ENCODE peak calls at places on chromosomes 7 and 10, in five cellular contexts. Y is upper lobe of right lung; D is effector memory CD4-positive, alpha-beta T cell; C is right cardiac atrium; Q is CD8-positive, alpha-beta memory T cell. X is an unnamed sample. For H3K4me1, the result is how much of the 10 kb centered on the place peaks cover.

GRCh38 chr7:154503962-154504550 is 451.9 kb downstream of the DPP6 start:
- DNase-seq in Y (no peak), D (no peak), C (no peak), Q (no peak), X (no peak)

GRCh38 chr7:137882261-137882668 is 35.5 kb upstream of the DGKI start:
- DNase-seq in Y (no peak), D (no peak), C (peak), Q (no peak), X (peak)

GRCh38 chr7:68507644-68508043 is 1090.6 kb upstream of the AUTS2 start:
- DNase-seq in Y (no peak), D (no peak), C (no peak), Q (no peak), X (no peak)

GRCh38 chr7:112161253-112162160 is 44.7 kb downstream of the DOCK4 start:
- DNase-seq in Y (no peak), D (no peak), C (no peak), Q (no peak), X (no peak)

GRCh38 chr7:135659159-135659837 is 3.0 kb upstream of the STMP1 start:
- DNase-seq in Y (no peak), D (no peak), C (no peak), Q (no peak), X (no peak)

GRCh38 chr7:126856691-126857291 is 395.9 kb downstream of the GRM8 start:
- DNase-seq in Y (no peak), D (no peak), C (no peak), Q (no peak), X (no peak)

GRCh38 chr10:132369636-132370185 is 27.3 kb upstream of the PWWP2B start:
- DNase-seq in Y (peak), D (no peak), C (no peak), Q (no peak), X (no peak)

GRCh38 chr7:86876132-86876531 is 183.3 kb downstream of the ELAPOR2 start:
- DNase-seq in Y (no peak), D (no peak), C (no peak), Q (no peak), X (no peak)

GRCh38 chr7:24158976-24159375 is 125.0 kb upstream of the NPY start:
- DNase-seq in Y (no peak), D (no peak), C (no peak), Q (no peak), X (no peak)

GRCh38 chr10:63072951-63073350 is 60.2 kb upstream of the NRBF2 start:
- DNase-seq in Y (no peak), D (no peak), C (no peak), Q (no peak), X (no peak)

GRCh38 chr7:72310301-72310700 is 101.8 kb downstream of the CALN1 start:
- DNase-seq in Y (no peak), D (no peak), C (no peak), Q (no peak), X (no peak)

GRCh38 chr10:124197301-124198148 is 104.1 kb upstream of the CHST15 start:
- DNase-seq in Y (no peak), D (no peak), C (no peak), Q (no peak), X (peak)

GRCh38 chr10:62815373-62816111 is 624 bp downstream of the EGR2 start:
- DNase-seq in Y (peak), D (no peak), C (no peak), Q (no peak), X (no peak)

GRCh38 chr7:104967088-104967487 is 46.9 kb upstream of the KMT2E start:
- DNase-seq in Y (no peak), D (no peak), C (no peak), Q (no peak), X (no peak)

GRCh38 chr7:127708788-127709187 is 56.8 kb downstream of the SND1 start:
- DNase-seq in Y (no peak), D (peak), C (peak), Q (peak), X (peak)

GRCh38 chr7:23184709-23185354 is 3.0 kb downstream of the NUP42 start:
- DNase-seq in Y (no peak), D (no peak), C (no peak), Q (no peak), X (no peak)

GRCh38 chr10:124063736-124064135 is 29.7 kb downstream of the CHST15 start:
- DNase-seq in Y (no peak), D (no peak), C (no peak), Q (no peak), X (no peak)

GRCh38 chr10:46229144-46229563 is 57.6 kb upstream of the ANTXRL start:
- DNase-seq in Y (peak), D (no peak), C (no peak), Q (no peak), X (no peak)

GRCh38 chr10:7410800-7411670 is at the start of gene SFMBT2:
- DNase-seq in Y (peak), D (peak), C (peak), Q (peak), X (peak)

GRCh38 chr7:100389437-100390088 is 16.3 kb downstream of the PILRA start:
- DNase-seq in Y (no peak), D (no peak), C (no peak), Q (no peak), X (no peak)

GRCh38 chr7:47444376-47445098 is 137.4 kb downstream of the TNS3 start:
- DNase-seq in Y (peak), D (no peak), C (no peak), Q (no peak), X (peak)

GRCh38 chr10:44723654-44724053 is 187.5 kb upstream of the TMEM72 start:
- DNase-seq in Y (no peak), D (no peak), C (peak), Q (no peak), X (peak)

GRCh38 chr7:77454802-77455201 is 38.7 kb upstream of the GSAP start:
- DNase-seq in Y (no peak), D (no peak), C (no peak), Q (no peak), X (no peak)

GRCh38 chr7:22802426-22802825 is 20.2 kb downstream of the TOMM7 start:
- DNase-seq in Y (no peak), D (no peak), C (no peak), Q (no peak), X (no peak)

GRCh38 chr7:95430864-95431263 is 4.0 kb downstream of the PON2 start:
- DNase-seq in Y (no peak), D (no peak), C (no peak), Q (no peak), X (no peak)

GRCh38 chr7:116544488-116544887 is 19.7 kb downstream of the CAV1 start:
- DNase-seq in Y (no peak), D (no peak), C (no peak), Q (no peak), X (no peak)

GRCh38 chr7:116547347-116547746 is 22.5 kb downstream of the CAV1 start:
- DNase-seq in Y (no peak), D (no peak), C (no peak), Q (no peak), X (no peak)

GRCh38 chr7:116545411-116545993 is 20.7 kb downstream of the CAV1 start:
- DNase-seq in Y (no peak), D (no peak), C (no peak), Q (no peak), X (no peak)

GRCh38 chr7:116546916-116547315 is 22.1 kb downstream of the CAV1 start:
- DNase-seq in Y (no peak), D (no peak), C (no peak), Q (no peak), X (no peak)

DNA sequence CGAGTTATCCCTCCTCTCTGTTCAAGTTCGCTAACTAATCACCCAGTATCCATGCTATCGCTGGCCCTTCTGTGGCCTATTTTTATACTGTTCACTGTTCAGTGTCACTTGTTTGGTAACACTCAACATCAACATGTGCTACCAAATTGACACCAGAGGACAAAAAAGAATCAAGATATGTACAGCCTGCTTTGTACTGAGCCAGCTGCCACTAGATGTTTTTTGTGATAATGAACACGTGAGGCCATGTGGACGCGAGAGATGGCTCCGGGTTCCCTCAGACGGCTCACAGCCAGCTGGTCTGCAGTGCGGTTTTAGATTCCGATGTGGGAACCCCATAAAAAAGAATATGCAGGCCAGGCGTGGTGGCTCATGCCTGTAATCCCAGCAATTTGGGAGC is 21.2 kb downstream of the CAV1 start:
- DNase-seq in Y (no peak), D (no peak), C (no peak), Q (no peak), X (no peak)
- H3K4me1 ChIP-seq in Y (under half), D (under half), C (under half), Q (under half), X (under half)

GRCh38 chr7:64320547-64321495 is 7.1 kb downstream of the ZNF736 start:
- DNase-seq in Y (no peak), D (no peak), C (no peak), Q (no peak), X (no peak)
- H3K27ac ChIP-seq in Y (no peak), D (no peak), C (no peak), Q (no peak), X (no peak)

GRCh38 chr7:20507157-20507556 is 108.3 kb upstream of the ABCB5 start:
- DNase-seq in Y (no peak), D (no peak), C (no peak), Q (no peak), X (no peak)
- H3K4me1 ChIP-seq in Y (under half), D (under half), C (under half), Q (under half), X (under half)

GRCh38 chr7:50771120-50772002 is 11.3 kb downstream of the GRB10 start:
- DNase-seq in Y (no peak), D (no peak), C (no peak), Q (no peak), X (no peak)
- H3K27ac ChIP-seq in Y (no peak), D (no peak), C (peak), Q (no peak), X (no peak)

GRCh38 chr10:111705026-111705425 is 478.5 kb downstream of the GPAM start:
- DNase-seq in Y (no peak), D (no peak), C (no peak), Q (no peak), X (no peak)

GRCh38 chr10:111706331-111706730 is 477.2 kb downstream of the GPAM start:
- DNase-seq in Y (no peak), D (no peak), C (no peak), Q (no peak), X (no peak)

GRCh38 chr10:111707066-111707465 is 476.5 kb downstream of the GPAM start:
- DNase-seq in Y (no peak), D (no peak), C (no peak), Q (no peak), X (no peak)

DNA sequence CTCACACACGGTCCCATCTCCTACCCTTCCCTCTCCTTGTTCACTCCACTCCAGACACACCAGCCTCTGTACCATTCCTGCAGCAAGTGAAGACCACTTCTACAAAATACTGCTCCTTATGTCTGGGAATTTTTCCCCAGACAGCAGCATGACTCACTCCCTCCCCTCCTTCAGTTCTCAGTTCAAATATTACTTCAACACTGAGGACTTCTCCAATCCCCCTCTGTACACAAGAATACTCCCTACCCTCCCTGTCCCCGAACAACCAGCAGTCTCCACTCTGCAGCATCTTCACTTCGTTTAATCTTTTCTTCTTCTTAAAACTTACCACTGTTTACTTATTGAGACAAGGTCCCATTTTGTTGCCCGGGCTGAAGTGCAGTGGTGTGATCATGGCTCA is 473.9 kb downstream of the GPAM start:
- DNase-seq in Y (no peak), D (no peak), C (no peak), Q (no peak), X (no peak)
- H3K4me1 ChIP-seq in Y (under half), D (under half), C (under half), Q (under half), X (under half)

GRCh38 chr7:30321089-30321991 is 36.9 kb downstream of the ZNRF2 start:
- DNase-seq in Y (no peak), D (no peak), C (no peak), Q (no peak), X (no peak)
- H3K27ac ChIP-seq in Y (peak), D (peak), C (no peak), Q (peak), X (peak)

DNA sequence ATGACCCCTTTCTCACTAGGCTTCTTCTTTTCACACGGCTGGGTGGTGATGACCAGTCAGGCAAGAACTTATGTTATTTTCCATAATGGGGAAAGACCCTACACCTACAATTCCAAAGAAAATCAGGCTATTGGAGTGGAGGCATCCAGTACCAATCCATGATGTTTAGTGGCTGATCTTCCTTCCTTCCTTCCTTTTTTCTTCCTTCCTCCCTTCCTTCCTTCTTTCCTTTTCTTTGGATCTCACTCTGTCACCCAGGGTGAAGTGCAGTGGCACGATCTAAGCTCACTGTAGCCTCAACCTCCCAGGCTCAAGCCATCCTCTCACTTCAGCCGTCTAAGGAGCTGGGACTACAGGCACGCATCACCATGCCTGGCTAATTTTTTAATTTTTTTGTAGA is 2.5 kb downstream of the RGS10 start:
- DNase-seq in Y (no peak), D (no peak), C (no peak), Q (no peak), X (no peak)
- H3K4me1 ChIP-seq in Y (under half), D (under half), C (under half), Q (half or more), X (under half)